ENCODE peak calls at places on chromosomes 2 and 18, in six cellular contexts. One of them, this sample, is unnamed.
A peak's percentile ranks its signal among the peaks of the same experiment; 100 is the strongest.

GRCh38 chr2:223357076-223357475 is 245.1 kb downstream of the SCG2 start:
- DNase-seq in CD8-positive, alpha-beta T cell: no peak
- DNase-seq in psoas muscle: no peak
- DNase-seq in mammary epithelial cell: peak; percentile 15
- DNase-seq in A549: no peak
- DNase-seq in ovary: no peak
- DNase-seq in this sample: no peak

GRCh38 chr2:134460583-134460998 is 206.7 kb downstream of the MGAT5 start:
- DNase-seq in CD8-positive, alpha-beta T cell: no peak
- DNase-seq in psoas muscle: no peak
- DNase-seq in mammary epithelial cell: peak; percentile 60
- DNase-seq in A549: peak; percentile 78
- DNase-seq in ovary: peak; percentile 48
- DNase-seq in this sample: peak; percentile 55

GRCh38 chr2:9905413-9905812 is 46.1 kb upstream of the GRHL1 start:
- DNase-seq in CD8-positive, alpha-beta T cell: no peak
- DNase-seq in psoas muscle: no peak
- DNase-seq in mammary epithelial cell: no peak
- DNase-seq in A549: no peak
- DNase-seq in ovary: no peak
- DNase-seq in this sample: no peak

GRCh38 chr2:136310797-136311558 is 193.0 kb upstream of the CXCR4 start:
- DNase-seq in CD8-positive, alpha-beta T cell: no peak
- DNase-seq in psoas muscle: no peak
- DNase-seq in mammary epithelial cell: no peak
- DNase-seq in A549: no peak
- DNase-seq in ovary: no peak
- DNase-seq in this sample: no peak

GRCh38 chr2:181656450-181657261 is at the start of gene CERKL:
- DNase-seq in CD8-positive, alpha-beta T cell: no peak
- DNase-seq in psoas muscle: peak; percentile 17
- DNase-seq in mammary epithelial cell: peak; percentile 19
- DNase-seq in A549: peak; percentile 69
- DNase-seq in ovary: no peak
- DNase-seq in this sample: peak; percentile 6

GRCh38 chr2:183665976-183666375 is 541.7 kb downstream of the NUP35 start:
- DNase-seq in CD8-positive, alpha-beta T cell: no peak
- DNase-seq in psoas muscle: no peak
- DNase-seq in mammary epithelial cell: no peak
- DNase-seq in A549: no peak
- DNase-seq in ovary: no peak
- DNase-seq in this sample: no peak

GRCh38 chr18:54880706-54881105 is 52.4 kb downstream of the RAB27B start:
- DNase-seq in CD8-positive, alpha-beta T cell: no peak
- DNase-seq in psoas muscle: no peak
- DNase-seq in mammary epithelial cell: peak; percentile 72
- DNase-seq in A549: peak; percentile 56
- DNase-seq in ovary: no peak
- DNase-seq in this sample: peak; percentile 9

GRCh38 chr18:58194028-58194427 is 150.0 kb downstream of the NEDD4L start:
- DNase-seq in CD8-positive, alpha-beta T cell: no peak
- DNase-seq in psoas muscle: no peak
- DNase-seq in mammary epithelial cell: no peak
- DNase-seq in A549: no peak
- DNase-seq in ovary: peak; percentile 40
- DNase-seq in this sample: no peak

GRCh38 chr2:168751104-168751768 is 51.2 kb upstream of the NOSTRIN start:
- DNase-seq in CD8-positive, alpha-beta T cell: peak; percentile 14
- DNase-seq in psoas muscle: no peak
- DNase-seq in mammary epithelial cell: no peak
- DNase-seq in A549: no peak
- DNase-seq in ovary: no peak
- DNase-seq in this sample: no peak

GRCh38 chr2:106193491-106193976 is 567 bp downstream of the UXS1 start:
- DNase-seq in CD8-positive, alpha-beta T cell: peak; percentile 3
- DNase-seq in psoas muscle: peak; percentile 35
- DNase-seq in mammary epithelial cell: peak; percentile 37
- DNase-seq in A549: no peak
- DNase-seq in ovary: peak; percentile 33
- DNase-seq in this sample: no peak

GRCh38 chr2:113847144-113847543 is 42.7 kb upstream of the ACTR3 start:
- DNase-seq in CD8-positive, alpha-beta T cell: no peak
- DNase-seq in psoas muscle: no peak
- DNase-seq in mammary epithelial cell: peak; percentile 48
- DNase-seq in A549: no peak
- DNase-seq in ovary: no peak
- DNase-seq in this sample: peak; percentile 54

GRCh38 chr2:237691908-237692600 is 64.7 kb downstream of the LRRFIP1 start:
- DNase-seq in CD8-positive, alpha-beta T cell: peak; percentile 95
- DNase-seq in psoas muscle: peak; percentile 96
- DNase-seq in mammary epithelial cell: peak; percentile 84
- DNase-seq in A549: peak; percentile 93
- DNase-seq in ovary: peak; percentile 99
- DNase-seq in this sample: peak; percentile 86

GRCh38 chr2:121520641-121520994 is 10.1 kb upstream of the RNU4ATAC start:
- DNase-seq in CD8-positive, alpha-beta T cell: no peak
- DNase-seq in psoas muscle: no peak
- DNase-seq in mammary epithelial cell: no peak
- DNase-seq in A549: no peak
- DNase-seq in ovary: no peak
- DNase-seq in this sample: no peak

GRCh38 chr2:121530210-121530562 is 494 bp upstream of the RNU4ATAC start:
- DNase-seq in CD8-positive, alpha-beta T cell: no peak
- DNase-seq in psoas muscle: peak; percentile 71
- DNase-seq in mammary epithelial cell: peak; percentile 81
- DNase-seq in A549: peak; percentile 84
- DNase-seq in ovary: no peak
- DNase-seq in this sample: peak; percentile 64

GRCh38 chr2:199307461-199307860 is 150.3 kb downstream of the SATB2 start:
- DNase-seq in CD8-positive, alpha-beta T cell: no peak
- DNase-seq in psoas muscle: no peak
- DNase-seq in mammary epithelial cell: no peak
- DNase-seq in A549: no peak
- DNase-seq in ovary: no peak
- DNase-seq in this sample: no peak

GRCh38 chr2:216350214-216350789 is 22.0 kb downstream of the MARCHF4 start:
- DNase-seq in CD8-positive, alpha-beta T cell: peak; percentile 22
- DNase-seq in psoas muscle: no peak
- DNase-seq in mammary epithelial cell: peak; percentile 75
- DNase-seq in A549: peak; percentile 29
- DNase-seq in ovary: no peak
- DNase-seq in this sample: peak; percentile 52

GRCh38 chr2:183229386-183229785 is 105.1 kb downstream of the NUP35 start:
- DNase-seq in CD8-positive, alpha-beta T cell: no peak
- DNase-seq in psoas muscle: no peak
- DNase-seq in mammary epithelial cell: peak; percentile 36
- DNase-seq in A549: no peak
- DNase-seq in ovary: no peak
- DNase-seq in this sample: peak; percentile 10

GRCh38 chr2:22560021-22560420 is 825.0 kb upstream of the KLHL29 start:
- DNase-seq in CD8-positive, alpha-beta T cell: no peak
- DNase-seq in psoas muscle: no peak
- DNase-seq in mammary epithelial cell: no peak
- DNase-seq in A549: no peak
- DNase-seq in ovary: no peak
- DNase-seq in this sample: no peak

GRCh38 chr2:240424341-240425235 is 10.9 kb upstream of the GPC1 start:
- DNase-seq in CD8-positive, alpha-beta T cell: no peak
- DNase-seq in psoas muscle: no peak
- DNase-seq in mammary epithelial cell: no peak
- DNase-seq in A549: no peak
- DNase-seq in ovary: peak; percentile 12
- DNase-seq in this sample: no peak

GRCh38 chr2:185817991-185818390 is 79.4 kb downstream of the FSIP2 start:
- DNase-seq in CD8-positive, alpha-beta T cell: no peak
- DNase-seq in psoas muscle: no peak
- DNase-seq in mammary epithelial cell: no peak
- DNase-seq in A549: no peak
- DNase-seq in ovary: no peak
- DNase-seq in this sample: no peak

GRCh38 chr2:9813312-9814128 is 29.8 kb upstream of the TAF1B start:
- DNase-seq in CD8-positive, alpha-beta T cell: peak; percentile 58
- DNase-seq in psoas muscle: peak; percentile 76
- DNase-seq in mammary epithelial cell: peak; percentile 44
- DNase-seq in A549: peak; percentile 64
- DNase-seq in ovary: peak; percentile 71
- DNase-seq in this sample: peak; percentile 53

GRCh38 chr2:67560818-67561221 is 163.7 kb downstream of the ETAA1 start:
- DNase-seq in CD8-positive, alpha-beta T cell: no peak
- DNase-seq in psoas muscle: no peak
- DNase-seq in mammary epithelial cell: no peak
- DNase-seq in A549: peak; percentile 61
- DNase-seq in ovary: no peak
- DNase-seq in this sample: no peak

DNA sequence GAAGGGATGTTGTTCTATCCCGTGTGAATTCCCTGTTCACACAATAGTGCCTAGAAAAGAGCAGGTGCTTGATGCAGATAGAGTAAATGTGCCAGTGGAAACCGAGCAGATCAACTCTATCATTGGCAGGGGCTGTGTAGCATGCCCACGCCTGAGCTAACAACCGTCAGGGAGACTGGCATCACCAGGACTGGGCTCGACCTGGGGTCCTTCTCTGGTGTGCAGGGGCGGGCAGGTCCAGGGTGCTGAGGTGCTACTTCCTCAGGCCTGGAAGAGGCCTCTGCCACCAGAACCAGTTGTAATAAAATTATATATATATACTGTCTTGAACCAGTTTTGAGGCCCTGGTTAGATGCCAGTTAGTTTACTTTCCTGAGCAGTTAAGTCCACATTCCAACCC is 11.8 kb upstream of the MAL start:
- DNase-seq in CD8-positive, alpha-beta T cell: no peak
- DNase-seq in psoas muscle: no peak
- DNase-seq in mammary epithelial cell: no peak
- DNase-seq in A549: no peak
- DNase-seq in ovary: no peak
- DNase-seq in this sample: no peak
- H3K4me3 ChIP-seq in CD8-positive, alpha-beta T cell: no peak overlapping the region
- H3K4me3 ChIP-seq in psoas muscle: no peak overlapping the region
- H3K4me3 ChIP-seq in mammary epithelial cell: no peak overlapping the region
- H3K4me3 ChIP-seq in A549: no peak overlapping the region
- H3K4me3 ChIP-seq in ovary: no peak overlapping the region
- H3K4me3 ChIP-seq in this sample: no peak overlapping the region

GRCh38 chr18:79379251-79379905 is 16.4 kb upstream of the NFATC1 start:
- DNase-seq in CD8-positive, alpha-beta T cell: no peak
- DNase-seq in psoas muscle: no peak
- DNase-seq in mammary epithelial cell: no peak
- DNase-seq in A549: no peak
- DNase-seq in ovary: no peak
- DNase-seq in this sample: no peak
- H3K4me3 ChIP-seq in CD8-positive, alpha-beta T cell: no peak overlapping the region
- H3K4me3 ChIP-seq in psoas muscle: no peak overlapping the region
- H3K4me3 ChIP-seq in mammary epithelial cell: no peak overlapping the region
- H3K4me3 ChIP-seq in A549: no peak overlapping the region
- H3K4me3 ChIP-seq in ovary: no peak overlapping the region
- H3K4me3 ChIP-seq in this sample: no peak overlapping the region

GRCh38 chr2:11122380-11122779 is 32.9 kb upstream of the SLC66A3 start:
- DNase-seq in CD8-positive, alpha-beta T cell: no peak
- DNase-seq in psoas muscle: no peak
- DNase-seq in mammary epithelial cell: peak; percentile 50
- DNase-seq in A549: no peak
- DNase-seq in ovary: no peak
- DNase-seq in this sample: no peak

GRCh38 chr2:11123001-11123809 is 32.1 kb upstream of the SLC66A3 start:
- DNase-seq in CD8-positive, alpha-beta T cell: no peak
- DNase-seq in psoas muscle: no peak
- DNase-seq in mammary epithelial cell: no peak
- DNase-seq in A549: no peak
- DNase-seq in ovary: no peak
- DNase-seq in this sample: no peak

GRCh38 chr2:11121823-11122155 is 33.5 kb upstream of the SLC66A3 start:
- DNase-seq in CD8-positive, alpha-beta T cell: no peak
- DNase-seq in psoas muscle: no peak
- DNase-seq in mammary epithelial cell: no peak
- DNase-seq in A549: no peak
- DNase-seq in ovary: no peak
- DNase-seq in this sample: no peak

GRCh38 chr2:11118761-11119160 is 36.5 kb upstream of the SLC66A3 start:
- DNase-seq in CD8-positive, alpha-beta T cell: no peak
- DNase-seq in psoas muscle: no peak
- DNase-seq in mammary epithelial cell: no peak
- DNase-seq in A549: no peak
- DNase-seq in ovary: no peak
- DNase-seq in this sample: peak; percentile 31

DNA sequence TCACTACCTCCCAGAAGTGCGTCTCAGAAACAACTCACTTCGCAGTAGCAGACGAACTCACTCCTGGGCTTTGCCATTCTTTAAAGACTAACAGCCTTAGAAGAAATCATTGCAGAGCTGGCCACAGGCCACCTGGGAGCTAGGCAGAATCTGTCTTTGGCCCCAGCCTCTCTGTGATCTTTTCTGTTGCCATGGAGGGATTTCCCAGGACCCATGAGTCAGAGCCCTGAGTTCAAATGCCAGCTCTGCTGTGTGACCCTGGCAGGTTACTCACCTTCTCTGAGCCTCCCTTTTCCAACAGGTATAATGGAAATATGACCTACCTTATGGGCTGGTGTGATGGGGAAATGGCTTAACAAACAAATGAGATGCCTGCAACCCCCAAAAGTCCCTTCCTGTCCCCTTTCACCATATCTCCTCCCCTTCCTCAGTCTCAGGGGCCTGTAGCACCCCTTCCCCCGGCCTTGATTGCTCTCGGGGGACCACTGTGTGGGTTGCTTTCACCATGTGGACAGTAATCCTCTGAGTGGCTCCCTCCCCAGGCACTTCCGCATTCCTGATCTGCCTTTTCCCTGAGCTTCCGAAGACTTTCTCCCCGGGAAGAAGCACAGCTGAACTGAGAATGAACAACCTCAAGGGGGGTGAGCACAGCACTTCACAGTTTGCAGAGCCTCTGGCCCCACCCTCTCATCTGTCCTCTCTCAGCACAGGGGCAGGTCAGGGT is 34.0 kb upstream of the SLC66A3 start:
- DNase-seq in CD8-positive, alpha-beta T cell: no peak
- DNase-seq in psoas muscle: no peak
- DNase-seq in mammary epithelial cell: no peak
- DNase-seq in A549: no peak
- DNase-seq in ovary: no peak
- DNase-seq in this sample: peak; percentile 35
- H3K4me3 ChIP-seq in CD8-positive, alpha-beta T cell: no peak overlapping the region
- H3K4me3 ChIP-seq in psoas muscle: no peak overlapping the region
- H3K4me3 ChIP-seq in mammary epithelial cell: no peak overlapping the region
- H3K4me3 ChIP-seq in A549: no peak overlapping the region
- H3K4me3 ChIP-seq in ovary: no peak overlapping the region
- H3K4me3 ChIP-seq in this sample: no peak overlapping the region

DNA sequence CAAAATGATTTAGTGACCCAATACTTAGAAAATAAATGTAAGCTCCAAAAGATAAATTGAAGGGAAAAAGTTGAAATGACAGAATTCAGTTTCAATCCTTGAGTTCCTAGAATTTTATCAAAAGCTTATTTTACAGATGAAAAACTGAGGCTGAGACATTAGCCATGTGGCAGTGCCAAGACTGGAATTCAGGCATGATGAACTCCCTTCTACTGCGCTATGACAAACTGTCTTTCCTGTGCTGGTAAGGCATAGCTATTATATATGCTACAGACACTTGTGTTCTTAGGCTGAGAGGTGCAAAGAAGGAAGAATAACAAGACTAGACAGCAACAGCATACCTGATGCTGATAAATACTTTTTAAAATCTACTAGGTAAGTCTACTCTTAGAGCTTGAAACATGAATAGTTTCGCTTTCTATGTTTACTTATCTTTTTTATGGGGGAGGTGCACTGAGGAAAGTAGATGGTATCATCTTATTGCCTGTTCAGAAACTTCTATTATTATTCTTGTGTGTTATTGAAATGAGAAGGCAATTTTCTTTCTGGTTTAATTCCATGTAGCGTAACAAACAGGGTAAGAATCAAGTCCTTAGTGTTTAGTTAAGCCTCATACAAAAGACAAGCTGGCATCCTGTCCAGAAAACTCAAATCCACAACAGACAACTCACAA is 1.8 kb downstream of the TTC32 start:
- DNase-seq in CD8-positive, alpha-beta T cell: no peak
- DNase-seq in psoas muscle: no peak
- DNase-seq in mammary epithelial cell: no peak
- DNase-seq in A549: no peak
- DNase-seq in ovary: no peak
- DNase-seq in this sample: no peak
- H3K4me3 ChIP-seq in CD8-positive, alpha-beta T cell: peak overlapping the region; percentile 83
- H3K4me3 ChIP-seq in psoas muscle: peak overlapping the region; percentile 76
- H3K4me3 ChIP-seq in mammary epithelial cell: peak overlapping the region; percentile 93
- H3K4me3 ChIP-seq in A549: peak overlapping the region; percentile 61
- H3K4me3 ChIP-seq in ovary: peak overlapping the region; percentile 93
- H3K4me3 ChIP-seq in this sample: peak overlapping the region; percentile 89